ENCODE peak calls at places on chromosomes 7 and 10, in four cellular contexts. J is NCI-H1105, A is HT1080, H is NCI-H1092. L is an unnamed sample.

GRCh38 chr10:113062977-113063967 is 113.2 kb downstream of the TCF7L2 start:
- DNase-seq in J (no peak), A (no peak), H (no peak), L (no peak)

GRCh38 chr10:9294865-9295264 is 1240.4 kb downstream of the GATA3 start:
- DNase-seq in H (no peak), A (no peak), J (no peak), L (no peak)

GRCh38 chr7:29099896-29100847 is 46.2 kb downstream of the CPVL start:
- DNase-seq in A (no peak), H (no peak), J (no peak), L (no peak)

GRCh38 chr7:132116369-132116768 is 459.9 kb downstream of the PLXNA4 start:
- DNase-seq in H (no peak), J (no peak), A (peak; percentile 55), L (no peak)

GRCh38 chr10:115483294-115483693 is 390.1 kb downstream of the ATRNL1 start:
- DNase-seq in J (no peak), A (no peak), H (no peak), L (no peak)

GRCh38 chr7:74044366-74045350 is 16.7 kb downstream of the ELN start:
- DNase-seq in H (no peak), A (no peak), J (no peak), L (peak; percentile 27)

GRCh38 chr7:73823257-73823656 is 7.5 kb upstream of the CLDN4 start:
- DNase-seq in A (no peak), H (no peak), J (no peak), L (no peak)

GRCh38 chr7:22173884-22174573 is 182.9 kb downstream of the RAPGEF5 start:
- DNase-seq in A (peak; percentile 86), H (peak; percentile 23), J (no peak), L (no peak)

GRCh38 chr7:117019786-117020604 is 66.7 kb downstream of the ST7 start:
- DNase-seq in A (no peak), H (peak; percentile 96), J (peak; percentile 82), L (peak; percentile 86)

GRCh38 chr7:108600399-108600798 is 30.7 kb downstream of the DNAJB9 start:
- DNase-seq in H (no peak), J (no peak), A (no peak), L (no peak)

GRCh38 chr7:114086906-114087651 is 168.3 kb upstream of the PPP1R3A start:
- DNase-seq in H (no peak), J (peak; percentile 19), A (peak; percentile 28), L (no peak)

GRCh38 chr7:29116801-29117200 is 29.5 kb downstream of the CPVL start:
- DNase-seq in J (no peak), H (no peak), A (no peak), L (no peak)

GRCh38 chr10:121243003-121243898 is 355.0 kb downstream of the FGFR2 start:
- DNase-seq in H (no peak), A (no peak), J (no peak), L (no peak)

GRCh38 chr10:79104264-79104954 is 35.6 kb downstream of the ZMIZ1 start:
- DNase-seq in A (peak; percentile 44), H (no peak), J (no peak), L (no peak)

GRCh38 chr7:155344618-155345433 is 47.1 kb downstream of the INSIG1 start:
- DNase-seq in H (peak; percentile 75), J (peak; percentile 74), A (peak; percentile 43), L (peak; percentile 41)

GRCh38 chr7:66150471-66150870 is 35.8 kb downstream of the CRCP start:
- DNase-seq in A (peak; percentile 45), J (no peak), H (no peak), L (no peak)

GRCh38 chr10:4545077-4545476 is 280.9 kb upstream of the AKR1E2 start:
- DNase-seq in H (no peak), J (no peak), A (no peak), L (no peak)

GRCh38 chr10:11106621-11107374 is 89.1 kb downstream of the CELF2 start:
- DNase-seq in H (no peak), A (no peak), J (no peak), L (no peak)

GRCh38 chr7:137940656-137941518 is 61.0 kb downstream of the CREB3L2 start:
- DNase-seq in H (no peak), J (no peak), A (no peak), L (no peak)

L was measured in amygdala.